ENCODE peak calls at places on chromosomes 6 and 20, in five cellular contexts. W is CD8-positive, alpha-beta T cell; P is effector memory CD4-positive, alpha-beta T cell; A is heart right ventricle; K is SJSA1. F is an unnamed sample.

GRCh38 chr20:33507461-33507860 is 17.6 kb downstream of the CBFA2T2 start:
- DNase-seq in A (no peak), W (no peak), K (no peak), P (no peak), F (no peak)

GRCh38 chr20:36462440-36463211 is 78.7 kb upstream of the MYL9 start:
- DNase-seq in P (no peak), A (peak; percentile 83), K (peak; percentile 77), W (no peak), F (no peak)

GRCh38 chr6:121647905-121648304 is 212.5 kb downstream of the GJA1 start:
- DNase-seq in W (no peak), P (no peak), A (no peak), K (no peak), F (no peak)

GRCh38 chr20:44651507-44652373 is at the start of gene ADA:
- DNase-seq in K (peak; percentile 55), P (no peak), A (peak; percentile 77), W (peak; percentile 75), F (peak; percentile 36)

GRCh38 chr6:69985180-69985579 is 118.8 kb downstream of the COL19A1 start:
- DNase-seq in K (no peak), P (no peak), A (no peak), W (no peak), F (peak; percentile 7)

GRCh38 chr6:122789862-122790739 is 1.0 kb downstream of the SMPDL3A start:
- DNase-seq in P (no peak), W (no peak), K (no peak), A (no peak), F (no peak)

GRCh38 chr6:165986647-165987482 is 180.8 kb downstream of the TBXT start:
- DNase-seq in W (no peak), P (no peak), K (no peak), A (peak; percentile 27), F (no peak)

GRCh38 chr6:81655696-81656095 is 96.8 kb downstream of the TENT5A start:
- DNase-seq in W (no peak), P (no peak), A (no peak), K (no peak), F (no peak)

GRCh38 chr6:98335594-98335993 is 498.8 kb upstream of the POU3F2 start:
- DNase-seq in K (no peak), W (no peak), A (no peak), P (no peak), F (no peak)

GRCh38 chr6:70310063-70310694 is 7.3 kb upstream of the COL9A1 start:
- DNase-seq in A (no peak), P (no peak), W (no peak), K (no peak), F (no peak)

GRCh38 chr6:26571592-26572296 is 25.0 kb upstream of the ABT1 start:
- DNase-seq in W (peak; percentile 57), K (peak; percentile 76), A (peak; percentile 40), P (no peak), F (peak; percentile 60)

GRCh38 chr6:110654096-110654820 is 161.0 kb downstream of the CDK19 start:
- DNase-seq in K (no peak), P (no peak), W (no peak), A (no peak), F (no peak)

DNA sequence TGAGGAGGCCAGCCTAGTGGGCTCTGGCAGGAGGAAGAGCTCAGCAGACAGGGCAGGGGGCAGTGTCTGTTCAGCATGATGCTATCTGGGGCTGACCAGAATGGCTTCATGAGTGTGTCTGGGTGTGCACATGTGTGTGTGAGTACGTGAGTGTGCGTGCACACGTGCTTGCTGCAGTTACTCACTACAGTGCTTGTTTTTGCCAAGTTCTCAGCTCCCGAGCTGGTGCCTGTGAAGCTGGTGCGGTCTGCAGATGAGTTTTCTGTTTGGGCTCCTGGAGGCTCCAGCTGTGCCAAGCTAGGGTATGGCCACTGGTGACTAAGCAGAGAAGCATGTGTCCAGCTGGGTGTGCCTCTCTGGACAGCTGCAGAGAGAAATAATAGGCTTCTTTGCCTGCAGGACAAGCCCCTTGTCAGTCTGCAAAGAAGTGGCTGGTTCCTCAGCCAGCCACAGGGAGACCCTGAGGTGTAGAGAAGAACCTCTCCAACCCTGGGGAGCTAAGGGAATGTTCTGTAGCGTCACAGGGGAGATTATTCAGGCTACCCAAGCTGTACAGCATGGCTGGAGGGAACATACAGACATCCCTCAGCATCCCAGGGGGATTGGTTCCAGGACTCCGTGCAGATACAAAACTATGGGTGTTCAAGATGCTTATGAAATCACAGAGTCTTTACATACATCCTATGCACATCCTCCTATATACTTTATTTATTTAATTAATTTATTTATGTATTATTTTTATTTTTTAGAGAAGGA is 40.2 kb upstream of the FAM50B start:
- DNase-seq in W (no peak), A (no peak), P (no peak), K (peak; percentile 95), F (no peak)
- H3K36me3 ChIP-seq in W (no peaks in the 10 kb centered on the region), A (no peaks in the 10 kb centered on the region), P (no peaks in the 10 kb centered on the region), K (no peaks in the 10 kb centered on the region), F (no peaks in the 10 kb centered on the region)

GRCh38 chr20:51613576-51613975 is 71.1 kb upstream of the NFATC2 start:
- DNase-seq in W (no peak), P (no peak), K (no peak), A (no peak), F (no peak)

GRCh38 chr20:51610761-51611624 is 68.5 kb upstream of the NFATC2 start:
- DNase-seq in A (no peak), W (no peak), K (no peak), P (no peak), F (no peak)

GRCh38 chr20:51610111-51610510 is 67.6 kb upstream of the NFATC2 start:
- DNase-seq in K (no peak), W (no peak), P (no peak), A (no peak), F (no peak)

GRCh38 chr20:51611625-51611890 is 69.0 kb upstream of the NFATC2 start:
- DNase-seq in K (no peak), W (no peak), A (no peak), P (no peak), F (no peak)

DNA sequence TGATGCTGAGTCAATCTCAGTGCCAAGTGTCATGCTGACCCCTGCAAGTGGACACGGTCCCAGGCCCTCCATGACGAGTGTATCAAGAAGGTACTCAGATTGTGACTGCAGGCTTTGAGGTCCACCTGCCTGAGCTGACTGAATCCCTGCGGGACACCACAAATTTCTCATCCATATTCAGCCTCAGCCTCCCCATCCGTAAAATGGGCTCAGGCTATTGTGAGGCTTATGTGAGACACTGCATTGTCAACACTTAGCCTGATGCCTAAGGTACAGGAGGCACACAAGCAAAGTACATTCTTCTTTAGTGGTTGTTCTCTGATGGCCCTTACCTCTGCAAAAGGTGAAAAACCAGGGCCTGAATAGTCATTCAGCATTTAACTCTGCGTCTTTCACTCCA is 70.4 kb upstream of the NFATC2 start:
- DNase-seq in A (no peak), W (no peak), K (no peak), P (no peak), F (no peak)
- H3K36me3 ChIP-seq in A (peaks cover 60% of the 10 kb centered on the region), W (no peaks in the 10 kb centered on the region), K (no peaks in the 10 kb centered on the region), P (no peaks in the 10 kb centered on the region), F (no peaks in the 10 kb centered on the region)

GRCh38 chr20:64030371-64031134 is 5.4 kb upstream of the C20orf204 start:
- DNase-seq in P (no peak), W (no peak), K (no peak), A (no peak), F (no peak)
- H3K36me3 ChIP-seq in P (peaks cover 74% of the 10 kb centered on the region), W (peaks cover 61% of the 10 kb centered on the region), K (peaks cover 83% of the 10 kb centered on the region), A (peaks cover 86% of the 10 kb centered on the region), F (peaks cover 68% of the 10 kb centered on the region)

GRCh38 chr6:31784270-31784925 is 7.3 kb upstream of the VWA7 start:
- DNase-seq in A (no peak), K (no peak), W (no peak), P (no peak), F (no peak)
- H3K36me3 ChIP-seq in A (peaks cover 68% of the 10 kb centered on the region), K (peaks cover 75% of the 10 kb centered on the region), W (peaks cover 33% of the 10 kb centered on the region), P (peaks cover 54% of the 10 kb centered on the region), F (peaks cover 23% of the 10 kb centered on the region)

GRCh38 chr6:157090736-157091135 is 232.6 kb downstream of the TMEM242 start:
- DNase-seq in P (no peak), K (no peak), W (no peak), A (no peak), F (no peak)

GRCh38 chr6:157091243-157091642 is 232.1 kb downstream of the TMEM242 start:
- DNase-seq in P (no peak), A (no peak), K (no peak), W (no peak), F (no peak)

GRCh38 chr6:157089258-157089657 is 234.1 kb downstream of the TMEM242 start:
- DNase-seq in K (peak; percentile 56), A (no peak), W (no peak), P (no peak), F (no peak)

GRCh38 chr6:157088841-157089240 is 234.5 kb downstream of the TMEM242 start:
- DNase-seq in K (no peak), W (no peak), A (no peak), P (no peak), F (no peak)

DNA sequence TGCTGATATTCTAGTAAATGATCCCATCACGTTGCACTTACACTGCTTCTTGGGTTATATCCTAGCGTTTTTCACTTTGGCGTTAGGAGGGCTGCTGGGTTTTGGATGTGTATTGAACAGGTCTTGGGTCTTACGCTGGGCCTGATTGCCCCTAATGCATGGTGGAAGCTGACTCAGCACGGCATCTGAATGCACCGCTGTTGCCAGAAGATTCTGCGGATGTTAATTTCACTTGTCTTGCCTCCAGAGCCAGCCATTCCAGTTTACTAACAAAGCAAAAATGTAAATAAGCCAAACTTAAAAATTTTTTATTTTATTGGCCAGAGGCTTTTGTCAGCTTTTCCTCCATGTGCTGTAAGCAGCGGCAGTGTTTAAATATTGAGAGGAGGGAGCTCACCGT is 233.5 kb downstream of the TMEM242 start:
- DNase-seq in P (no peak), W (no peak), K (no peak), A (no peak), F (no peak)
- H3K36me3 ChIP-seq in P (peaks cover 7% of the 10 kb centered on the region), W (peaks cover 6% of the 10 kb centered on the region), K (peaks cover 5% of the 10 kb centered on the region), A (peaks cover 24% of the 10 kb centered on the region), F (peaks cover 12% of the 10 kb centered on the region)

GRCh38 chr6:7218586-7218985 is 94.4 kb downstream of the SSR1 start:
- DNase-seq in W (no peak), A (no peak), K (no peak), P (no peak), F (no peak)
- H3K36me3 ChIP-seq in W (peaks cover 45% of the 10 kb centered on the region), A (peaks cover 38% of the 10 kb centered on the region), K (peaks cover 59% of the 10 kb centered on the region), P (peaks cover 31% of the 10 kb centered on the region), F (peaks cover 75% of the 10 kb centered on the region)

GRCh38 chr6:32972353-32973143 is 4.2 kb downstream of the BRD2 start:
- DNase-seq in K (no peak), P (peak; percentile 52), A (no peak), W (no peak), F (peak; percentile 69)
- H3K36me3 ChIP-seq in K (peaks cover 71% of the 10 kb centered on the region), P (peaks cover 43% of the 10 kb centered on the region), A (peaks cover 47% of the 10 kb centered on the region), W (peaks cover 33% of the 10 kb centered on the region), F (peaks cover 34% of the 10 kb centered on the region)

DNA sequence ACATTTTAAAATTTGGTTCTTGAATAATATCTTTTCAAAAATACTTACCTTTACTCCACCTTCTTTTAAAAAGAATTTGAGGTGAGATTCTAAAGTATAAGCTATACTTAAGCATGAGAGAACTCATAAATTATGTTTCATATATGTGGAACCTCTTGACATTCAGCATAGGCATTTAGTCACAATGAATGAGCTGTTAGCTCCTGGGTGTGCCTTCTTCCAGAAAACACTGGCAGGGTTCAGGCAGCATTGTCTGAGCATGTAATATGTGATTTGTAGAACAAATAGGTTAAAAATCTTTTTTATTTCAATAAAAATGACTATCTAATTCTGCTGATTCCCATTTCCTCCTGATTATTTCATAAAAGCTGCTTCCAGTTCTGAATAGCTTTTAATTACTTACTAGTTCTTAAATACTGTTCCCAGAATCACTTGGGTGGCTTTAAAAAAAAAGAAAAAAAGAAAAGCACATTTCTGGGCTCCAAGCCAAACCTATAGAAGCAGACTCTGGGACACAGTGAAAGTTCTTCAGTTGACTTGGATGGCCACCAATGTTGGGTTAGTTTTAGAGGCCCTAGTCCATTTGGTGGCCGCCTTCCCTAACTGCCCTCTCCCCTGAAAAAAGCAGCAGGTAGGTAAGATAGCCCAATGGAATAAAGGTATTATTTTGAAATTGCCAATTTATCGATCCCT is 20.2 kb downstream of the RNF8 start:
- DNase-seq in W (no peak), P (no peak), K (no peak), A (no peak), F (no peak)
- H3K36me3 ChIP-seq in W (peaks cover 10% of the 10 kb centered on the region), P (peaks cover 29% of the 10 kb centered on the region), K (peaks cover 72% of the 10 kb centered on the region), A (peaks cover 67% of the 10 kb centered on the region), F (peaks cover 41% of the 10 kb centered on the region)

F was measured in CD4-positive, CD25-positive, alpha-beta regulatory T cell.